ENCODE peak calls at places on chromosome 16, in five cellular contexts. S is adipocyte, O is GM19239, K is putamen, Z is glutamatergic neuron. T is an unnamed sample.

GRCh38 chr16:86874141-86874540 is 295.8 kb downstream of the FOXL1 start:
- DNase-seq in S (peak; percentile 13), O (peak; percentile 46), K (no peak), Z (no peak), T (peak; percentile 31)

GRCh38 chr16:78732693-78733092 is 633.2 kb downstream of the WWOX start:
- DNase-seq in S (no peak), O (no peak), K (no peak), Z (no peak), T (no peak)

GRCh38 chr16:69077251-69077650 is 28.2 kb upstream of the HAS3 start:
- DNase-seq in S (peak; percentile 51), O (no peak), K (no peak), Z (no peak), T (no peak)

GRCh38 chr16:19113577-19114358 is at the start of gene ITPRIPL2:
- DNase-seq in S (peak; percentile 96), O (no peak), K (peak; percentile 55), Z (peak; percentile 59), T (no peak)

GRCh38 chr16:54931041-54931756 is 534 bp downstream of the IRX5 start:
- DNase-seq in S (peak; percentile 77), O (no peak), K (no peak), Z (peak; percentile 55), T (no peak)

GRCh38 chr16:79757163-79757562 is 156.6 kb upstream of the MAF start:
- DNase-seq in S (no peak), O (no peak), K (no peak), Z (no peak), T (no peak)

GRCh38 chr16:89358030-89359005 is 132.0 kb downstream of the ANKRD11 start:
- DNase-seq in S (no peak), O (no peak), K (no peak), Z (no peak), T (no peak)

GRCh38 chr16:51148674-51149228 is 2.3 kb downstream of the SALL1 start:
- DNase-seq in S (peak; percentile 55), O (no peak), K (no peak), Z (no peak), T (no peak)

GRCh38 chr16:73058616-73059409 is 10.9 kb upstream of the ZFHX3 start:
- DNase-seq in S (peak; percentile 77), O (peak; percentile 48), K (no peak), Z (peak; percentile 71), T (peak; percentile 60)

GRCh38 chr16:50210266-50211038 is 55.9 kb upstream of the ADCY7 start:
- DNase-seq in S (peak; percentile 94), O (peak; percentile 28), K (peak; percentile 81), Z (peak; percentile 75), T (peak; percentile 77)

GRCh38 chr16:25060920-25061319 is 45.8 kb upstream of the ARHGAP17 start:
- DNase-seq in S (no peak), O (no peak), K (no peak), Z (no peak), T (peak; percentile 85)

GRCh38 chr16:86590501-86591144 is 12.3 kb downstream of the FOXL1 start:
- DNase-seq in S (peak; percentile 78), O (no peak), K (no peak), Z (no peak), T (no peak)

GRCh38 chr16:4101421-4102275 is 14.6 kb downstream of the ADCY9 start:
- DNase-seq in S (no peak), O (no peak), K (no peak), Z (no peak), T (no peak)

GRCh38 chr16:83990492-83990891 is 22.4 kb downstream of the NECAB2 start:
- DNase-seq in S (no peak), O (no peak), K (no peak), Z (no peak), T (no peak)

GRCh38 chr16:82129881-82130280 is 40.1 kb downstream of the MPHOSPH6 start:
- DNase-seq in S (no peak), O (no peak), K (no peak), Z (no peak), T (no peak)

GRCh38 chr16:47851026-47851610 is 304.7 kb downstream of the ABCC12 start:
- DNase-seq in S (no peak), O (no peak), K (peak; percentile 29), Z (no peak), T (no peak)

GRCh38 chr16:59886021-59886420 is 1151.9 kb upstream of the GOT2 start:
- DNase-seq in S (peak; percentile 25), O (no peak), K (peak; percentile 22), Z (no peak), T (no peak)

GRCh38 chr16:14057878-14058382 is 13.2 kb upstream of the MRTFB start:
- DNase-seq in S (no peak), O (no peak), K (peak; percentile 30), Z (no peak), T (no peak)

GRCh38 chr16:22973451-22973991 is 159.6 kb downstream of the HS3ST2 start:
- DNase-seq in S (no peak), O (no peak), K (no peak), Z (no peak), T (no peak)

GRCh38 chr16:6165330-6165984 is 1067.9 kb upstream of the EEF2KMT start:
- DNase-seq in S (peak; percentile 1), O (no peak), K (peak; percentile 11), Z (no peak), T (no peak)

GRCh38 chr16:8958344-8958808 is 5.3 kb downstream of the USP7 start:
- DNase-seq in S (no peak), O (peak; percentile 27), K (no peak), Z (no peak), T (peak; percentile 33)

GRCh38 chr16:56610017-56610608 is 1.7 kb downstream of the MT2A start:
- DNase-seq in S (peak; percentile 86), O (no peak), K (no peak), Z (no peak), T (peak; percentile 32)

GRCh38 chr16:69535123-69536050 is 30.4 kb upstream of the NFAT5 start:
- DNase-seq in S (peak; percentile 62), O (no peak), K (no peak), Z (no peak), T (no peak)

GRCh38 chr16:15961060-15961511 is 11.7 kb downstream of the ABCC1 start:
- DNase-seq in S (no peak), O (no peak), K (no peak), Z (no peak), T (peak; percentile 30)